ENCODE peak calls at places on chromosomes 5 and 9, in eight cellular contexts. J is progenitor cell of endocrine pancreas; H is neural crest cell; E is AG09309; S is neural progenitor cell; W is lower leg skin; A is CD8-positive, alpha-beta T cell; T is IMR-90. M is an unnamed sample.

GRCh38 chr5:1083823-1084605 is 27.8 kb downstream of the SLC12A7 start:
- DNase-seq in W (no peak), T (no peak), H (no peak), A (no peak), E (no peak), J (no peak), S (no peak), M (no peak)

GRCh38 chr9:127262621-127263020 is 2.0 kb upstream of the GARNL3 start:
- DNase-seq in T (peak; percentile 4), H (no peak), S (no peak), E (no peak), J (no peak), W (no peak), A (no peak), M (no peak)

GRCh38 chr5:160312139-160312959 is at the start of gene CCNJL:
- DNase-seq in S (peak; percentile 94), J (peak; percentile 74), H (peak; percentile 79), A (no peak), W (no peak), T (peak; percentile 44), E (no peak), M (no peak)

GRCh38 chr5:65072836-65073620 is 304.3 kb downstream of the CWC27 start:
- DNase-seq in J (no peak), W (no peak), H (no peak), E (peak; percentile 8), A (no peak), T (peak; percentile 4), S (no peak), M (no peak)

GRCh38 chr9:108582716-108583115 is 273.1 kb downstream of the ACTL7B start:
- DNase-seq in H (no peak), T (no peak), J (no peak), W (no peak), A (no peak), E (no peak), S (no peak), M (no peak)

GRCh38 chr9:129220771-129221170 is 42.7 kb upstream of the IER5L start:
- DNase-seq in A (no peak), T (no peak), W (no peak), S (no peak), H (no peak), J (no peak), E (no peak), M (no peak)

GRCh38 chr9:87342743-87343142 is 154.9 kb upstream of the DAPK1 start:
- DNase-seq in H (no peak), A (no peak), J (no peak), T (no peak), S (no peak), W (no peak), E (no peak), M (no peak)

GRCh38 chr5:17808566-17808965 is 174.3 kb downstream of the TAF11L14 start:
- DNase-seq in J (no peak), A (no peak), S (no peak), E (no peak), H (no peak), W (no peak), T (no peak), M (no peak)

GRCh38 chr9:127742435-127743088 is 7.5 kb upstream of the TOR2A start:
- DNase-seq in J (peak; percentile 97), A (no peak), S (peak; percentile 90), T (peak; percentile 62), H (peak; percentile 78), W (peak; percentile 94), E (no peak), M (no peak)

GRCh38 chr9:87668722-87669121 is 57.2 kb upstream of the CTSL start:
- DNase-seq in W (peak; percentile 34), H (no peak), S (no peak), E (no peak), T (no peak), A (no peak), J (no peak), M (no peak)

GRCh38 chr5:180670586-180671359 is 21.4 kb upstream of the FLT4 start:
- DNase-seq in J (no peak), E (peak; percentile 2), H (peak; percentile 45), T (peak; percentile 37), S (peak; percentile 78), A (no peak), W (no peak), M (no peak)

GRCh38 chr9:4144869-4145268 is 155.0 kb downstream of the GLIS3 start:
- DNase-seq in J (no peak), H (no peak), T (no peak), S (no peak), W (no peak), E (no peak), A (no peak), M (no peak)

GRCh38 chr5:129063483-129064136 is 30.9 kb upstream of the ISOC1 start:
- DNase-seq in T (no peak), A (no peak), H (no peak), J (no peak), W (no peak), E (no peak), S (no peak), M (no peak)

GRCh38 chr5:117454716-117455212 is 880.1 kb upstream of the SEMA6A start:
- DNase-seq in J (peak; percentile 34), E (no peak), W (peak; percentile 90), A (no peak), S (peak; percentile 26), H (no peak), T (peak; percentile 6), M (no peak)

GRCh38 chr9:121242219-121242954 is 25.6 kb upstream of the GSN start:
- DNase-seq in S (no peak), T (peak; percentile 73), E (no peak), A (no peak), J (no peak), H (no peak), W (peak; percentile 25), M (no peak)

GRCh38 chr9:123507992-123508391 is 152.0 kb downstream of the CRB2 start:
- DNase-seq in E (no peak), J (no peak), H (no peak), A (no peak), S (no peak), W (no peak), T (peak; percentile 21), M (no peak)

GRCh38 chr9:32251539-32251938 is 132.9 kb upstream of the ACO1 start:
- DNase-seq in W (no peak), T (peak; percentile 20), A (no peak), E (no peak), H (peak; percentile 53), S (peak; percentile 74), J (peak; percentile 15), M (no peak)

GRCh38 chr5:83721878-83722779 is 1.5 kb upstream of the HAPLN1 start:
- DNase-seq in W (peak; percentile 88), J (peak; percentile 56), E (peak; percentile 10), S (peak; percentile 92), T (peak; percentile 63), A (no peak), H (peak; percentile 65), M (no peak)

GRCh38 chr5:180120221-180121101 is 48.9 kb upstream of the RNF130 start:
- DNase-seq in E (no peak), T (no peak), J (no peak), S (no peak), A (no peak), W (no peak), H (no peak), M (no peak)

DNA sequence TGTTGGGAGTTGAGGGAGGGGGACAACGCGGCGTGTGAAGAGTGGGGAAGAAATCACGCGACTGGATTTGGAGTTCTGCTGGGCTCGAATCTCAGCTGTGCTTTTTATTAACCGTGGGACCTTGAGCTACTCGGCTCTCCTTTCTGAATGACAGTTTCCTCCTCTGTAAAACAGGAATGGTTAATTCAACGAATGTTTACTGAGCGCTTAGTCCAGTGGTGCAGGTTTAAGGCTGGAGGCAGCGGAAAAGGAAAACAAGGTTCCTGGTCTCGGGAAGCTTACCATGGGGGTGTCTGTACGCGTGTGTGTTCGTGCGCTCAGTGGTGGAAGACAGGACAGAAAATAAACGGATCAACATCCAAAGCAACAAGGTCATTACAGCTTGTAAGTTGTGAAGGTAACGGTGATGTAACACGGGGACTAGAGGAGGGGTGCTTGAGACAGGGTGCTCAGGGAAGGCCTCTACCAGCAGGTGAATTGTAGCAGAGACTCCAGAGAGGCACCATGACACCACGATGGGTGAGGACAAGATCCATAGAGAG is 277 bp downstream of the EIF4E1B start:
- DNase-seq in E (no peak), T (no peak), A (no peak), H (no peak), W (no peak), S (no peak), J (no peak), M (no peak)
- TF ChIP-seq CTCF in E (no peak), T (no peak), A (peak; percentile 2), H (no peak), W (no peak), S (no peak), J (no peak), M (no peak)

DNA sequence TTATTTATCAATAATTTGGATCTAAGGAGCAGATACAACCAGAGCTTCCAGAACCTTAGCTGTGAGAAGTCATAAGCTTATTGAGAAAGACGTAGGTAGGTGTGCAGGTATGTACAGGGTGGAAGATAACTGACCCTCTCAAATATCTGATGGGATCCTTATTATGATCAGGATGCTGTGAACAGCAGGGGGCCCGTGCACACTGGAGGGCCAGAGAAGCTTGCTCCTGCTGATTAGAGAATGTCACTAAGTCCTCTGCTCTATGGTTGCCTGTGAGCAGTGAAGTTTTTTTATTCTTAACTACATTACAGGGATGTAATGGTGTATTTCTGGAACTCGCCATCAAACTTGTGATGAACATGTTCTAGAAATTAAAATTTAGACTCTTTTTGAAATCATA is 108.9 kb upstream of the POU5F2 start:
- DNase-seq in T (no peak), S (peak; percentile 33), J (no peak), H (no peak), A (no peak), W (no peak), E (no peak), M (no peak)
- TF ChIP-seq CTCF in T (no peak), S (no peak), J (no peak), H (no peak), A (no peak), W (no peak), E (no peak), M (no peak)

DNA sequence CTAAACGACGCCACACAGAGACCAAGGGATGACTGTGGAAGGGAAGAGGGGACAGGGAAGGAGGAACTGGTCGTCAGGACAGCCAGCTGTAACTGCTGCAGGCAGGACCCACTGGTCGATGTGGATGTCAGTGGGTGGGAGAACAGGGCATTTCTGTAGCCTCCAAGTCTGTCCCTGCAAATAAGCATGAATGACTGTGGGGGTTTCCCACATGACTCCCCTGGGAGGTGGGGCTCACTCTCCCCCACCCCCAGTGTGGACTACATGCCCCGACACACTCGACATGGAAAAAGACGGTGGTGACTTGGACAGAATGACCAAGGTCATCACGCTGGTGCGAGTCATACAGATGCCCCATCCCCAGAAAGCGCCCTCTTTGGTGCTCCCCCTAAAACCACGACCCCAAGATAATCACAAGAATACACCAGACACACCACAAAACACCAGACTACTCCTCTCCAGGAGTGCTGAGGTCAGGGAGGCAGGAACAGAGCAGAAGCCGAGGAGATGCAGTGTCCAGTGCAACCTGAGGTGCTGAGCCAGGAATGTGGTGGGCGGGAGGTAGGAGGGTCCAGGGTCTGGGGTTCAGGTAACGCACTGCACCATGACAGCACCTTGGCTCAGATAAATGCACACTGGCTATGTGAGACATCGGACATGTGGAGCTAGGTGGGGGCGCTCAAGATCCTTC is 64.9 kb downstream of the SECISBP2 start:
- DNase-seq in H (no peak), A (no peak), S (no peak), W (no peak), E (no peak), J (no peak), T (no peak), M (no peak)
- TF ChIP-seq CTCF in H (no peak), A (no peak), S (no peak), W (no peak), E (no peak), J (no peak), T (no peak), M (no peak)

GRCh38 chr5:8848362-8848761 is 697.5 kb downstream of the SEMA5A start:
- DNase-seq in A (no peak), H (no peak), J (no peak), E (no peak), T (no peak), S (peak; percentile 69), W (no peak), M (no peak)
- TF ChIP-seq CTCF in A (no peak), H (no peak), J (no peak), E (no peak), T (no peak), S (no peak), W (no peak), M (no peak)

M was measured in ascending aorta.